ENCODE peak calls at places on chromosomes 2 and 18, in eight cellular contexts. Y is colonic mucosa, E is nephron progenitor cell, O is uterus, C is fibroblast of lung, Q is body of pancreas, D is right atrium auricular region, R is epithelial cell of esophagus. T is an unnamed sample.

GRCh38 chr18:38025433-38026038 is 459.9 kb upstream of the CELF4 start:
- DNase-seq in Y (no peak), E (no peak), O (no peak), C (peak), Q (no peak), D (no peak), R (no peak), T (no peak)

GRCh38 chr2:236209535-236209934 is 41.3 kb upstream of the GBX2 start:
- DNase-seq in Y (no peak), E (no peak), O (no peak), C (no peak), Q (no peak), D (peak), R (no peak), T (no peak)

GRCh38 chr18:22670914-22671313 is 253.2 kb upstream of the CTAGE1 start:
- DNase-seq in Y (no peak), E (no peak), O (no peak), C (no peak), Q (no peak), D (no peak), R (no peak), T (no peak)

GRCh38 chr2:223041527-223042109 is 10.4 kb upstream of the KCNE4 start:
- DNase-seq in Y (peak), E (peak), O (peak), C (peak), Q (peak), D (peak), R (peak), T (peak)

GRCh38 chr2:170822885-170823799 is 6.5 kb downstream of the GAD1 start:
- DNase-seq in Y (no peak), E (peak), O (no peak), C (no peak), Q (no peak), D (no peak), R (no peak), T (no peak)

GRCh38 chr18:67514465-67514864 is 2.1 kb downstream of the DSEL start:
- DNase-seq in Y (no peak), E (no peak), O (no peak), C (peak), Q (no peak), D (no peak), R (no peak), T (no peak)

GRCh38 chr18:79791141-79791972 is 6.4 kb upstream of the KCNG2 start:
- DNase-seq in Y (no peak), E (no peak), O (no peak), C (peak), Q (peak), D (peak), R (peak), T (no peak)

GRCh38 chr2:180706694-180707093 is 273.7 kb upstream of the UBE2E3 start:
- DNase-seq in Y (no peak), E (no peak), O (no peak), C (no peak), Q (no peak), D (no peak), R (no peak), T (no peak)

GRCh38 chr2:234678721-234679120 is 181.8 kb upstream of the ARL4C start:
- DNase-seq in Y (no peak), E (no peak), O (no peak), C (peak), Q (no peak), D (no peak), R (no peak), T (no peak)

DNA sequence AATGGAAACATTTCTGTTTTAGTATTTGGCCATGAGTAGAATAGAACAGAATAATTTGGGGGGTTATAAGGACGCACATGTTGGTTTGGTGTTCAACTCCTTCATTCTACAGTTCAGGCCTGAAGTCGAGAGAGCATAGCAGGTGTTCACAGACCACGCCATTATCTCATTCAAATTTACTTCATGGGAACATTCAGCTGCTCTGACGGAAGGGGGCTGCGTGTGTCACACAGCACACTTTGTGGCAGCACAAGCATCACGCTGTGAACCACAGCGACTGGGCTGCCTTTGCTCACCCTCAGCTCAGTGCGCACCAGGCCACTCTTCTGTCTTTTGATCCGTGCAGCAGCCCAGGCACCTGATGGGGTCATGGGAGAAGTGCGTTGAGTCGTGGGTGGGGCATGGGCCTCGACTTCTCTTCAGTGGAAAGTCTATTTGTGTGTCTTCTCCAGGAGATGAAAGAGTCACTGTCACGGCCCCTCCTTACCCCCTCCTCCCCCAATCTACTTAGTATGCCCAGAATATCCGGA is 348.6 kb upstream of the SALL3 start:
- DNase-seq in Y (no peak), E (no peak), O (no peak), C (no peak), Q (no peak), D (no peak), R (no peak), T (no peak)
- TF ChIP-seq CTCF in Y (no peak), E (no peak), O (no peak), C (no peak), Q (no peak), D (no peak), R (no peak), T (no peak)

GRCh38 chr2:45836316-45836715 is 184.8 kb downstream of the PRKCE start:
- DNase-seq in Y (no peak), E (no peak), O (no peak), C (no peak), Q (no peak), D (no peak), R (no peak), T (no peak)
- TF ChIP-seq CTCF in Y (no peak), E (no peak), O (no peak), C (no peak), Q (no peak), D (no peak), R (no peak), T (no peak)

DNA sequence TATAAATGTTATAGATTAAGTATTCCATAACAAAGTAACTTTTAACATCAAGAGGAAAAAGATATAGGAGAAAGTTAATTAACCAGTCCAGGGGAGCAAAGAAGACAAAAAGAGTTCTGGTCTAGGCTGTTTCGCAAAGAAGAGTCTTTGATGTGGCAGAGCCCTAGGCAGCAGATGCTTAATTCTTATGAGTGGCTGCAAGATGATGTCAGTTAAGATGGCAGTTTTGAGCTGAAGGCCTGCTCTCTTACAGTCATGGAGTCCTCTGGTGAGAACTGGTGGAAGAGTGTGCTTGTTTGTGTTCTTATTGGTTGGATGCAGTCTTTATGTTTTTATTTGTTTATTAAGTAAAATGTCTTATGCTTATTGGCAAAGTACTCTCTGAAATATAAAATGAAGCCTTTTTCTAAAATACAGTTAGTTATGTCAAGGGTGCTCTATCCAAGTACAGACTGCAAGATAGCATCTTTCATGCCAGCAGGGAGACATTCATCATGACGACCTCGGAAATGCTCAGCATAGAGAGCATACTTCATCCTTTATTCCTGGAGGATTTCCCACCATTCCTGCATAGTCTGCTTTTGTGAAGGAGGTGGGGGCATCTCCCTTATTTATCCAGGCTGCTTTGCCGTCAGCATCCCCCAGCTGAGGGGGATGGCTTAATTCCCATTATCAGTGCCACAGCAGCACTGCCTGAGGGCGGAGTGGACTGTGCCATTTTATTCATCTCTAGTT is 38.9 kb upstream of the SERPINE2 start:
- DNase-seq in Y (no peak), E (no peak), O (no peak), C (no peak), Q (no peak), D (no peak), R (no peak), T (no peak)
- TF ChIP-seq CTCF in Y (no peak), E (no peak), O (no peak), C (no peak), Q (no peak), D (no peak), R (no peak), T (no peak)

DNA sequence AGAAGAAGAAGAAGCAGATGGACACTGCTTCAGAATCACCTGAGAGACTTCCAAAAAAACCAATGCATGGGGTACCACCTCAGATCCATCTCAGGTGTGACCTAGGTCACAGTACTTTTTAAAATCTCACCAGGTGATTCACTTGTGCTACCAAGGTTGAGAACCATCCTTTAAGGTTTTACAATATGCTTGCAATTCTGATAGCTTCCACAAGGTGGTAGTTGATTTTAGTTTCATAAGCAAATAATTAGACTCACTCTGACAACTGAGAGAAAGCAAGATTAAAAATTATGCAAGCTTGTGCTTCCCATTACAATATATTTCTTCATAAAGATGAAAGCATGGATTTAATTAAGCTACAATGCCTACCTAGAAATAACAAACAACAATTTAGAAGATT is 355.1 kb downstream of the EN1 start:
- DNase-seq in Y (no peak), E (no peak), O (no peak), C (peak), Q (no peak), D (no peak), R (peak), T (no peak)
- TF ChIP-seq CTCF in Y (no peak), E (peak), O (no peak), C (peak), Q (no peak), D (no peak), R (no peak), T (peak)

DNA sequence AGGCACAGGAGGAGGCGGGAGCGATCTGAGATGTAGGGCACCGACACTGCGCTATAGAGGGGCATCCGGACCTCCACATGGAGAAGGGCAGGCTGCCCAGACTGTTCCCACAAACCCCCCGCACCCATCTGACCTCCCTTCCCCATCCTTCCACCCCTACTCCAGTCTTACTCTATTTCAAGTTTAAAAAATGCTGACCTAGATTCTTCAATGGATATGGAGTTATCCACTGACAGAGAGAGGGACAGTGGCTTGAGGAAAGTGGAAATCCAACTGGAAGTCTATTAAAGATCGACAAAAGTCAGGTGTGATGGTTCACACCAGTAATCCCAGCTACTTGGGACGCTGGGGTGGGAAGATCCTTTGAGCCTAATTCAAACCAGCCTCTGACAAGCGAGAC is 5.1 kb upstream of the DGUOK start:
- DNase-seq in Y (no peak), E (no peak), O (no peak), C (no peak), Q (no peak), D (no peak), R (no peak), T (no peak)
- TF ChIP-seq CTCF in Y (no peak), E (no peak), O (no peak), C (no peak), Q (no peak), D (no peak), R (no peak), T (no peak)

GRCh38 chr2:202158796-202159195 is 79.6 kb downstream of the SUMO1 start:
- DNase-seq in Y (no peak), E (no peak), O (no peak), C (peak), Q (no peak), D (no peak), R (peak), T (peak)
- TF ChIP-seq CTCF in Y (no peak), E (no peak), O (no peak), C (peak), Q (no peak), D (no peak), R (peak), T (no peak)

GRCh38 chr2:126893606-126894005 is 5.1 kb upstream of the TEX51 start:
- DNase-seq in Y (no peak), E (no peak), O (no peak), C (no peak), Q (no peak), D (no peak), R (no peak), T (no peak)
- TF ChIP-seq CTCF in Y (no peak), E (no peak), O (no peak), C (no peak), Q (no peak), D (no peak), R (no peak), T (no peak)